ENCODE peak calls at places on chromosomes 5 and 9, in five cellular contexts. One of them, this sample, is unnamed. For H3K27me3, the result is how much of the 10 kb centered on the place peaks cover.

GRCh38 chr9:35954942-35955546 is 2.9 kb downstream of the OR2S2 start:
- DNase-seq in transverse colon: peak
- DNase-seq in SK-N-SH: peak
- DNase-seq in K562: peak
- DNase-seq in HepG2: peak
- DNase-seq in this sample: no peak

GRCh38 chr5:82349651-82350050 is 71.5 kb upstream of the RPS23 start:
- DNase-seq in transverse colon: peak
- DNase-seq in SK-N-SH: peak
- DNase-seq in K562: peak
- DNase-seq in HepG2: no peak
- DNase-seq in this sample: no peak

GRCh38 chr9:135968083-135968476 is 6.9 kb upstream of the UBAC1 start:
- DNase-seq in transverse colon: no peak
- DNase-seq in SK-N-SH: no peak
- DNase-seq in K562: no peak
- DNase-seq in HepG2: no peak
- DNase-seq in this sample: no peak

GRCh38 chr9:98080346-98080745 is 23.8 kb downstream of the NANS start:
- DNase-seq in transverse colon: no peak
- DNase-seq in SK-N-SH: no peak
- DNase-seq in K562: no peak
- DNase-seq in HepG2: no peak
- DNase-seq in this sample: no peak

GRCh38 chr5:152560508-152561137 is 155.5 kb upstream of the NMUR2 start:
- DNase-seq in transverse colon: peak
- DNase-seq in SK-N-SH: peak
- DNase-seq in K562: peak
- DNase-seq in HepG2: peak
- DNase-seq in this sample: no peak

GRCh38 chr9:133824802-133825186 is 86.6 kb upstream of the SARDH start:
- DNase-seq in transverse colon: no peak
- DNase-seq in SK-N-SH: no peak
- DNase-seq in K562: no peak
- DNase-seq in HepG2: no peak
- DNase-seq in this sample: no peak

GRCh38 chr9:128628471-128629048 is 28.1 kb downstream of the DYNC2I2 start:
- DNase-seq in transverse colon: peak
- DNase-seq in SK-N-SH: peak
- DNase-seq in K562: peak
- DNase-seq in HepG2: peak
- DNase-seq in this sample: peak

GRCh38 chr9:74887041-74887980 is at the start of gene TRPM6:
- DNase-seq in transverse colon: peak
- DNase-seq in SK-N-SH: peak
- DNase-seq in K562: peak
- DNase-seq in HepG2: peak
- DNase-seq in this sample: peak

GRCh38 chr5:106964102-106964501 is 706.6 kb downstream of the EFNA5 start:
- DNase-seq in transverse colon: no peak
- DNase-seq in SK-N-SH: no peak
- DNase-seq in K562: no peak
- DNase-seq in HepG2: no peak
- DNase-seq in this sample: no peak

GRCh38 chr5:52893105-52893504 is 96.0 kb upstream of the ITGA2 start:
- DNase-seq in transverse colon: no peak
- DNase-seq in SK-N-SH: no peak
- DNase-seq in K562: no peak
- DNase-seq in HepG2: no peak
- DNase-seq in this sample: no peak

GRCh38 chr9:96009690-96010477 is 134.4 kb downstream of the ERCC6L2 start:
- DNase-seq in transverse colon: peak
- DNase-seq in SK-N-SH: no peak
- DNase-seq in K562: peak
- DNase-seq in HepG2: no peak
- DNase-seq in this sample: no peak

GRCh38 chr9:126531591-126531990 is 82.1 kb upstream of the LMX1B start:
- DNase-seq in transverse colon: no peak
- DNase-seq in SK-N-SH: no peak
- DNase-seq in K562: no peak
- DNase-seq in HepG2: no peak
- DNase-seq in this sample: no peak

GRCh38 chr9:136023401-136024225 is 62.4 kb upstream of the UBAC1 start:
- DNase-seq in transverse colon: no peak
- DNase-seq in SK-N-SH: peak
- DNase-seq in K562: no peak
- DNase-seq in HepG2: no peak
- DNase-seq in this sample: peak

GRCh38 chr5:158727771-158728311 is 371.9 kb downstream of the EBF1 start:
- DNase-seq in transverse colon: no peak
- DNase-seq in SK-N-SH: no peak
- DNase-seq in K562: no peak
- DNase-seq in HepG2: peak
- DNase-seq in this sample: peak

GRCh38 chr5:17808566-17808965 is 174.3 kb downstream of the TAF11L14 start:
- DNase-seq in transverse colon: no peak
- DNase-seq in SK-N-SH: no peak
- DNase-seq in K562: no peak
- DNase-seq in HepG2: no peak
- DNase-seq in this sample: no peak

GRCh38 chr5:150116667-150117395 is 30.5 kb upstream of the CSF1R start:
- DNase-seq in transverse colon: no peak
- DNase-seq in SK-N-SH: peak
- DNase-seq in K562: peak
- DNase-seq in HepG2: no peak
- DNase-seq in this sample: peak

GRCh38 chr5:128224336-128224735 is 140.8 kb downstream of the SLC12A2 start:
- DNase-seq in transverse colon: no peak
- DNase-seq in SK-N-SH: no peak
- DNase-seq in K562: no peak
- DNase-seq in HepG2: no peak
- DNase-seq in this sample: no peak

GRCh38 chr9:96514108-96514824 is 64.3 kb downstream of the HABP4 start:
- DNase-seq in transverse colon: no peak
- DNase-seq in SK-N-SH: no peak
- DNase-seq in K562: no peak
- DNase-seq in HepG2: no peak
- DNase-seq in this sample: no peak

GRCh38 chr5:165783024-165783423 is 2277.6 kb downstream of the MAT2B start:
- DNase-seq in transverse colon: no peak
- DNase-seq in SK-N-SH: no peak
- DNase-seq in K562: no peak
- DNase-seq in HepG2: no peak
- DNase-seq in this sample: no peak

GRCh38 chr9:95506438-95506691 is 10.4 kb downstream of the PTCH1 start:
- DNase-seq in transverse colon: peak
- DNase-seq in SK-N-SH: peak
- DNase-seq in K562: peak
- DNase-seq in HepG2: peak
- DNase-seq in this sample: no peak

GRCh38 chr9:89022071-89022721 is 30.9 kb downstream of the S1PR3 start:
- DNase-seq in transverse colon: no peak
- DNase-seq in SK-N-SH: no peak
- DNase-seq in K562: no peak
- DNase-seq in HepG2: no peak
- DNase-seq in this sample: no peak

GRCh38 chr9:137761032-137761431 is 116.5 kb upstream of the CACNA1B start:
- DNase-seq in transverse colon: no peak
- DNase-seq in SK-N-SH: no peak
- DNase-seq in K562: no peak
- DNase-seq in HepG2: no peak
- DNase-seq in this sample: no peak

GRCh38 chr5:158938181-158938580 is 161.5 kb downstream of the EBF1 start:
- DNase-seq in transverse colon: no peak
- DNase-seq in SK-N-SH: no peak
- DNase-seq in K562: no peak
- DNase-seq in HepG2: no peak
- DNase-seq in this sample: no peak

GRCh38 chr5:15904894-15905805 is 274.4 kb downstream of the MARCHF11 start:
- DNase-seq in transverse colon: no peak
- DNase-seq in SK-N-SH: no peak
- DNase-seq in K562: no peak
- DNase-seq in HepG2: no peak
- DNase-seq in this sample: no peak

GRCh38 chr5:131997026-131997726 is 14.3 kb downstream of the ACSL6 start:
- DNase-seq in transverse colon: no peak
- DNase-seq in SK-N-SH: no peak
- DNase-seq in K562: no peak
- DNase-seq in HepG2: no peak
- DNase-seq in this sample: peak

GRCh38 chr9:37732086-37732744 is 21.4 kb upstream of the TRMT10B start:
- DNase-seq in transverse colon: no peak
- DNase-seq in SK-N-SH: peak
- DNase-seq in K562: no peak
- DNase-seq in HepG2: no peak
- DNase-seq in this sample: no peak

GRCh38 chr9:37729499-37729898 is 24.1 kb upstream of the TRMT10B start:
- DNase-seq in transverse colon: no peak
- DNase-seq in SK-N-SH: no peak
- DNase-seq in K562: no peak
- DNase-seq in HepG2: no peak
- DNase-seq in this sample: no peak

GRCh38 chr9:37730840-37731239 is 22.8 kb upstream of the TRMT10B start:
- DNase-seq in transverse colon: no peak
- DNase-seq in SK-N-SH: no peak
- DNase-seq in K562: no peak
- DNase-seq in HepG2: no peak
- DNase-seq in this sample: no peak

GRCh38 chr9:37730256-37730655 is 23.3 kb upstream of the TRMT10B start:
- DNase-seq in transverse colon: no peak
- DNase-seq in SK-N-SH: no peak
- DNase-seq in K562: no peak
- DNase-seq in HepG2: no peak
- DNase-seq in this sample: no peak

GRCh38 chr9:37732952-37733351 is 20.7 kb upstream of the TRMT10B start:
- DNase-seq in transverse colon: no peak
- DNase-seq in SK-N-SH: no peak
- DNase-seq in K562: no peak
- DNase-seq in HepG2: no peak
- DNase-seq in this sample: no peak
- H3K27me3 ChIP-seq in transverse colon: under half
- H3K27me3 ChIP-seq in SK-N-SH: under half
- H3K27me3 ChIP-seq in K562: half or more
- H3K27me3 ChIP-seq in HepG2: under half
- H3K27me3 ChIP-seq in this sample: under half

DNA sequence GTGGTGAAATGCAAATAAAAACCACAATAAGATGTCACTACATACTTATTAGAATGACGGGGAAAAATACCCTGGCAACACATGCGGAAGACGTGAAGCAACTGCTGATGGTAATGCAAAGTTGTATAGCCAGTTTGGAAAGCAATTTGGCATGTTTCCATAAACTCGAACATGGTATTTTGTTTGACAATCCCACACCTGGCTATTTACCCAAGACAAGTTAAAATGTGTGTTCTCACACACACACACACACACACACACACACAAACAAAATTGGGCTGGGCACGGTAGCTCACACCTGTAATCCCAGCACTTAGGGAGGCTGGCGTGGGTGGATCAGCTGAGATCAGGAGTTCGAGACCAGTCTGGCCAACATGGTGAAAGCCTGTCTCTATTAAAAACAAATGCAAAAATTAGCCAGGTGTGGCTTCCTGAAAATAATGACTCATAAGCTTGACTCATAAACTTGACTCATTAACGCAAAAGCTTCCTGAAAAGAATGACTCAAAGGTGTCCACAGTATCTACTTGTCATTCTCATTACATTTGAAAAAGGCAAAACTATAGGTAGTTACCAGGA is 456.5 kb downstream of the CDH18 start:
- DNase-seq in transverse colon: no peak
- DNase-seq in SK-N-SH: no peak
- DNase-seq in K562: no peak
- DNase-seq in HepG2: no peak
- DNase-seq in this sample: no peak
- H3K4me3 ChIP-seq in transverse colon: no peak
- H3K4me3 ChIP-seq in SK-N-SH: no peak
- H3K4me3 ChIP-seq in K562: no peak
- H3K4me3 ChIP-seq in HepG2: no peak
- H3K4me3 ChIP-seq in this sample: no peak

DNA sequence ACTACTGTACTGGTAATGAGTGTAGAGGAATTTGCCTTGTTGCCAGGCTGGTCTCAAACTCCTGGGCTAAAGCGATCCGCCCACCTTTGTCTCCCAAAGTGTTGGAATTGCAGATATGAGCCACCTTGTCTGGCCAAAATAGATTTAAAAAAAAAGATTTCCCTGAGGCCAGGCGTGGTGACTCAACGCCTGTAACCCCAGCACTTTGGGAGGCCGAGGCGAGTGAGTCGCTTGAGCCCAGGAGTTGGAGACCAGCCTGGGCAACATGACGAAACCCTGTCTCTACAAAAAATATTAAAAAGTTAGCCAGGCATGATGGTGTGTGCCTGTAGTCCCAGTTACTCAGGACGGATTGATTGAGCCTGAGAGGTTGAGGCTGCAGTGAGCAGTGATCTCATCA is 62.5 kb downstream of the IPO11 start:
- DNase-seq in transverse colon: no peak
- DNase-seq in SK-N-SH: no peak
- DNase-seq in K562: peak
- DNase-seq in HepG2: no peak
- DNase-seq in this sample: no peak
- TF ChIP-seq EP300 in transverse colon: no peak
- TF ChIP-seq EP300 in SK-N-SH: no peak
- TF ChIP-seq EP300 in K562: no peak
- TF ChIP-seq EP300 in HepG2: no peak
- TF ChIP-seq EP300 in this sample: no peak

GRCh38 chr9:78074385-78075291 is 43.0 kb upstream of the GNAQ start:
- DNase-seq in transverse colon: no peak
- DNase-seq in SK-N-SH: no peak
- DNase-seq in K562: no peak
- DNase-seq in HepG2: no peak
- DNase-seq in this sample: no peak
- H3K27me3 ChIP-seq in transverse colon: under half
- H3K27me3 ChIP-seq in SK-N-SH: under half
- H3K27me3 ChIP-seq in K562: under half
- H3K27me3 ChIP-seq in HepG2: under half
- H3K27me3 ChIP-seq in this sample: under half

DNA sequence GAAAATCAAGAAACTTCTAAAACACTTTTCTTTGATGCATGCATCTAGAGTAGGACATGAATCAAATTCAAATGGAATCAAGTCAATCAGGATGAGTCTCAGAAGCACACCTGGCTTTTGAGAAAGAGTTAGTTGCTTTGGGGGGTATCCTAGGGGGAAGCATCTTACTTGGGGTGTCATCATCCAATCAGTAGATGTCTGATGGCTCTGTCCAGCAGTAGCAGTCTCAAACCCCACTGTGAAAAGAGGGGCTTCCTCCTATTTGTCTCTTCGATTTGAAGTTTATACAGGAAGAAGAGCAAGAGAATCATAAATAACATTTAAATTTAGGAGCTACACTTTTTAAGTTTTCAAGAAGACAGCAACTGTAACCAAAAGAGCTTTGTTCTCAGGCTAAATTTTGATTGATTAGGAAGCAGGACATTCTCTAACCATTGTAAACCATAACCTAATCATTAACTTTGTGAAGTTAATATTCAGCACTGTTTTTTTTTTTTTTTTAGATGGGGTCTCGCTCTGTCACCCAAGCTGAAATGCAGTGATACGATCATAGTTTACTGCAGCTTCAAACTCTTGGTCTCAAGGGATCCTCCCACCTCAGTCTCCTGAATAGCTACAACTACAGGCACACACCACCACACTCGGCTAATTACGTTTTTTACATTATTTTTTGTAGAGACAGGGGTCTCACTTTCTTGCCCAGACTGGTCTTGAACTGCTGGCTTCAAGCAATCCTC is 614.7 kb downstream of the CSNK1G3 start:
- DNase-seq in transverse colon: no peak
- DNase-seq in SK-N-SH: no peak
- DNase-seq in K562: no peak
- DNase-seq in HepG2: no peak
- DNase-seq in this sample: no peak
- H3K4me3 ChIP-seq in transverse colon: no peak
- H3K4me3 ChIP-seq in SK-N-SH: no peak
- H3K4me3 ChIP-seq in K562: no peak
- H3K4me3 ChIP-seq in HepG2: no peak
- H3K4me3 ChIP-seq in this sample: no peak

This sample was measured in sigmoid colon.